ENCODE peak calls at places on chromosomes 7 and 10, in four cellular contexts. One of them, this sample, is unnamed.

GRCh38 chr10:43595739-43596298 is 10.4 kb upstream of the ZNF485 start:
- DNase-seq in NCI-H774: no peak
- DNase-seq in naive thymus-derived CD4-positive, alpha-beta T cell: peak; percentile 32
- DNase-seq in MCF 10A: no peak
- DNase-seq in this sample: no peak

GRCh38 chr10:133122171-133122935 is 34.6 kb downstream of the ADGRA1 start:
- DNase-seq in NCI-H774: no peak
- DNase-seq in naive thymus-derived CD4-positive, alpha-beta T cell: no peak
- DNase-seq in MCF 10A: no peak
- DNase-seq in this sample: no peak

GRCh38 chr7:129896568-129897382 is 56.0 kb downstream of the UBE2H start:
- DNase-seq in NCI-H774: no peak
- DNase-seq in naive thymus-derived CD4-positive, alpha-beta T cell: no peak
- DNase-seq in MCF 10A: no peak
- DNase-seq in this sample: peak; percentile 90

GRCh38 chr7:130421685-130422084 is 19.1 kb downstream of the CEP41 start:
- DNase-seq in NCI-H774: peak; percentile 61
- DNase-seq in naive thymus-derived CD4-positive, alpha-beta T cell: no peak
- DNase-seq in MCF 10A: peak; percentile 8
- DNase-seq in this sample: no peak

GRCh38 chr10:106705576-106706526 is 458.7 kb downstream of the SORCS1 start:
- DNase-seq in NCI-H774: no peak
- DNase-seq in naive thymus-derived CD4-positive, alpha-beta T cell: peak; percentile 28
- DNase-seq in MCF 10A: peak; percentile 75
- DNase-seq in this sample: peak; percentile 7

GRCh38 chr10:110547139-110547761 is 20.2 kb upstream of the SMC3 start:
- DNase-seq in NCI-H774: peak; percentile 14
- DNase-seq in naive thymus-derived CD4-positive, alpha-beta T cell: no peak
- DNase-seq in MCF 10A: peak; percentile 68
- DNase-seq in this sample: no peak

GRCh38 chr10:125411724-125412123 is 251.4 kb upstream of the CTBP2 start:
- DNase-seq in NCI-H774: no peak
- DNase-seq in naive thymus-derived CD4-positive, alpha-beta T cell: no peak
- DNase-seq in MCF 10A: peak; percentile 88
- DNase-seq in this sample: peak; percentile 83

GRCh38 chr7:2169923-2170575 is 62.7 kb downstream of the MAD1L1 start:
- DNase-seq in NCI-H774: no peak
- DNase-seq in naive thymus-derived CD4-positive, alpha-beta T cell: no peak
- DNase-seq in MCF 10A: peak; percentile 83
- DNase-seq in this sample: peak; percentile 40

GRCh38 chr10:36344240-36344639 is 702.1 kb upstream of the FZD8 start:
- DNase-seq in NCI-H774: no peak
- DNase-seq in naive thymus-derived CD4-positive, alpha-beta T cell: no peak
- DNase-seq in MCF 10A: no peak
- DNase-seq in this sample: no peak

GRCh38 chr10:26574783-26575182 is 122.7 kb upstream of the PDSS1 start:
- DNase-seq in NCI-H774: no peak
- DNase-seq in naive thymus-derived CD4-positive, alpha-beta T cell: no peak
- DNase-seq in MCF 10A: no peak
- DNase-seq in this sample: no peak

GRCh38 chr7:37833107-37833817 is 15.1 kb upstream of the NME8 start:
- DNase-seq in NCI-H774: peak; percentile 45
- DNase-seq in naive thymus-derived CD4-positive, alpha-beta T cell: no peak
- DNase-seq in MCF 10A: peak; percentile 72
- DNase-seq in this sample: no peak

GRCh38 chr10:98404571-98405396 is 10.2 kb downstream of the PYROXD2 start:
- DNase-seq in NCI-H774: no peak
- DNase-seq in naive thymus-derived CD4-positive, alpha-beta T cell: no peak
- DNase-seq in MCF 10A: no peak
- DNase-seq in this sample: peak; percentile 35

GRCh38 chr10:74011762-74012161 is 13.8 kb downstream of the VCL start:
- DNase-seq in NCI-H774: no peak
- DNase-seq in naive thymus-derived CD4-positive, alpha-beta T cell: no peak
- DNase-seq in MCF 10A: peak; percentile 83
- DNase-seq in this sample: peak; percentile 49

GRCh38 chr7:150404785-150405583 is 25.9 kb downstream of the ZNF775 start:
- DNase-seq in NCI-H774: peak; percentile 76
- DNase-seq in naive thymus-derived CD4-positive, alpha-beta T cell: peak; percentile 81
- DNase-seq in MCF 10A: peak; percentile 59
- DNase-seq in this sample: peak; percentile 62

GRCh38 chr10:117413928-117414618 is 38.8 kb upstream of the PDZD8 start:
- DNase-seq in NCI-H774: no peak
- DNase-seq in naive thymus-derived CD4-positive, alpha-beta T cell: no peak
- DNase-seq in MCF 10A: peak; percentile 93
- DNase-seq in this sample: peak; percentile 51

GRCh38 chr10:119588071-119588470 is 8.7 kb downstream of the TIAL1 start:
- DNase-seq in NCI-H774: no peak
- DNase-seq in naive thymus-derived CD4-positive, alpha-beta T cell: no peak
- DNase-seq in MCF 10A: no peak
- DNase-seq in this sample: no peak

GRCh38 chr10:121378402-121378801 is 219.8 kb downstream of the FGFR2 start:
- DNase-seq in NCI-H774: no peak
- DNase-seq in naive thymus-derived CD4-positive, alpha-beta T cell: no peak
- DNase-seq in MCF 10A: no peak
- DNase-seq in this sample: no peak

GRCh38 chr10:67670401-67670800 is 25.6 kb downstream of the CTNNA3 start:
- DNase-seq in NCI-H774: no peak
- DNase-seq in naive thymus-derived CD4-positive, alpha-beta T cell: no peak
- DNase-seq in MCF 10A: peak; percentile 28
- DNase-seq in this sample: no peak

GRCh38 chr10:24722131-24722675 is 1.5 kb downstream of the ARHGAP21 start:
- DNase-seq in NCI-H774: no peak
- DNase-seq in naive thymus-derived CD4-positive, alpha-beta T cell: no peak
- DNase-seq in MCF 10A: peak; percentile 38
- DNase-seq in this sample: peak; percentile 44

GRCh38 chr7:121624922-121625321 is 228.8 kb upstream of the FAM3C start:
- DNase-seq in NCI-H774: no peak
- DNase-seq in naive thymus-derived CD4-positive, alpha-beta T cell: no peak
- DNase-seq in MCF 10A: no peak
- DNase-seq in this sample: no peak

GRCh38 chr10:70374775-70375614 is 7.4 kb downstream of the LRRC20 start:
- DNase-seq in NCI-H774: no peak
- DNase-seq in naive thymus-derived CD4-positive, alpha-beta T cell: no peak
- DNase-seq in MCF 10A: no peak
- DNase-seq in this sample: no peak

GRCh38 chr7:157117796-157118195 is 20.9 kb upstream of the UBE3C start:
- DNase-seq in NCI-H774: no peak
- DNase-seq in naive thymus-derived CD4-positive, alpha-beta T cell: no peak
- DNase-seq in MCF 10A: no peak
- DNase-seq in this sample: no peak

GRCh38 chr7:148501707-148502139 is 88.8 kb upstream of the C7orf33 start:
- DNase-seq in NCI-H774: peak; percentile 26
- DNase-seq in naive thymus-derived CD4-positive, alpha-beta T cell: no peak
- DNase-seq in MCF 10A: no peak
- DNase-seq in this sample: no peak

GRCh38 chr10:11881477-11882417 is 58.6 kb downstream of the PROSER2 start:
- DNase-seq in NCI-H774: no peak
- DNase-seq in naive thymus-derived CD4-positive, alpha-beta T cell: no peak
- DNase-seq in MCF 10A: peak; percentile 80
- DNase-seq in this sample: peak; percentile 92

GRCh38 chr7:80997841-80998240 is 79.0 kb upstream of the SEMA3C start:
- DNase-seq in NCI-H774: no peak
- DNase-seq in naive thymus-derived CD4-positive, alpha-beta T cell: no peak
- DNase-seq in MCF 10A: no peak
- DNase-seq in this sample: no peak

GRCh38 chr10:80515511-80515910 is 22.2 kb upstream of the SH2D4B start:
- DNase-seq in NCI-H774: no peak
- DNase-seq in naive thymus-derived CD4-positive, alpha-beta T cell: no peak
- DNase-seq in MCF 10A: no peak
- DNase-seq in this sample: no peak

GRCh38 chr7:42621543-42622219 is 290.2 kb downstream of the C7orf25 start:
- DNase-seq in NCI-H774: no peak
- DNase-seq in naive thymus-derived CD4-positive, alpha-beta T cell: no peak
- DNase-seq in MCF 10A: no peak
- DNase-seq in this sample: no peak

GRCh38 chr7:7639847-7640220 is 718 bp upstream of the UMAD1 start:
- DNase-seq in NCI-H774: no peak
- DNase-seq in naive thymus-derived CD4-positive, alpha-beta T cell: no peak
- DNase-seq in MCF 10A: peak; percentile 32
- DNase-seq in this sample: peak; percentile 49

GRCh38 chr10:46098379-46098778 is 52.3 kb upstream of the MSMB start:
- DNase-seq in NCI-H774: no peak
- DNase-seq in naive thymus-derived CD4-positive, alpha-beta T cell: no peak
- DNase-seq in MCF 10A: no peak
- DNase-seq in this sample: no peak

GRCh38 chr7:141519623-141520022 is 31.6 kb upstream of the AGK start:
- DNase-seq in NCI-H774: no peak
- DNase-seq in naive thymus-derived CD4-positive, alpha-beta T cell: no peak
- DNase-seq in MCF 10A: no peak
- DNase-seq in this sample: no peak

GRCh38 chr10:10613654-10614244 is 403.9 kb upstream of the CELF2 start:
- DNase-seq in NCI-H774: no peak
- DNase-seq in naive thymus-derived CD4-positive, alpha-beta T cell: no peak
- DNase-seq in MCF 10A: no peak
- DNase-seq in this sample: no peak

GRCh38 chr7:32479574-32480200 is 10.5 kb downstream of the LSM5 start:
- DNase-seq in NCI-H774: peak; percentile 33
- DNase-seq in naive thymus-derived CD4-positive, alpha-beta T cell: no peak
- DNase-seq in MCF 10A: peak; percentile 63
- DNase-seq in this sample: no peak

GRCh38 chr7:151320263-151320845 is 21.3 kb upstream of the NUB1 start:
- DNase-seq in NCI-H774: no peak
- DNase-seq in naive thymus-derived CD4-positive, alpha-beta T cell: no peak
- DNase-seq in MCF 10A: no peak
- DNase-seq in this sample: no peak

This sample was measured in foreskin keratinocyte.